ENCODE peak calls at places on chromosomes 3 and 15, in ten cellular contexts. Z is left ventricle myocardium inferior; F is choroid plexus epithelial cell; A is activated CD4-positive, alpha-beta T cell treated with anti-CD3 and anti-CD28 coated beads, Interleukin-2, amount 10 ng/mL, durations not matched to agents 24 days and 14 days; H is NCI-H1417; Y is CD8-positive, alpha-beta T cell; O is activated CD4-positive, CD25-positive, alpha-beta regulatory T cell; J is DMS153; V is psoas muscle; T is RWPE1. S is an unnamed sample.

GRCh38 chr15:101228313-101228712 is 23.5 kb downstream of the CHSY1 start:
- DNase-seq in T (no peak), J (no peak), A (no peak), F (no peak), V (no peak), H (no peak), Z (no peak), O (no peak), Y (no peak), S (no peak)

GRCh38 chr3:136263251-136263650 is 13.1 kb downstream of the PCCB start:
- DNase-seq in F (no peak), V (no peak), A (no peak), H (no peak), Y (no peak), J (no peak), T (no peak), Z (no peak), O (no peak), S (no peak)

GRCh38 chr3:117435481-117435880 is 725.9 kb downstream of the TUSC7 start:
- DNase-seq in O (no peak), J (no peak), Z (no peak), T (no peak), H (peak; percentile 11), A (no peak), V (no peak), F (no peak), Y (no peak), S (no peak)

GRCh38 chr15:69713726-69714559 is 261.3 kb downstream of the RPLP1 start:
- DNase-seq in V (no peak), A (peak; percentile 94), H (no peak), J (no peak), F (no peak), Z (no peak), T (no peak), O (peak; percentile 41), Y (peak; percentile 77), S (no peak)

GRCh38 chr3:133301731-133302130 is 98.1 kb upstream of the BFSP2 start:
- DNase-seq in A (no peak), H (no peak), T (no peak), J (no peak), O (no peak), V (no peak), Z (no peak), F (no peak), Y (no peak), S (no peak)

GRCh38 chr3:149493315-149494021 is 19.0 kb downstream of the TM4SF4 start:
- DNase-seq in Z (no peak), A (no peak), O (no peak), T (no peak), Y (no peak), J (no peak), H (no peak), F (no peak), V (no peak), S (no peak)

GRCh38 chr3:140292684-140293083 is 357.7 kb downstream of the CLSTN2 start:
- DNase-seq in T (peak; percentile 43), V (peak; percentile 78), Y (no peak), F (peak; percentile 13), A (no peak), H (no peak), J (peak; percentile 5), O (no peak), Z (peak; percentile 58), S (no peak)

GRCh38 chr3:44468572-44469520 is 8.6 kb downstream of the ZNF445 start:
- DNase-seq in J (no peak), V (no peak), F (peak; percentile 54), H (no peak), Z (no peak), Y (no peak), A (no peak), O (no peak), T (peak; percentile 19), S (no peak)

GRCh38 chr3:66991478-66991877 is 6.6 kb upstream of the KBTBD8 start:
- DNase-seq in F (peak; percentile 94), T (no peak), J (no peak), A (no peak), Z (no peak), Y (no peak), O (no peak), V (no peak), H (no peak), S (no peak)

GRCh38 chr3:175732053-175732452 is 872.9 kb downstream of the NAALADL2 start:
- DNase-seq in H (no peak), Y (no peak), Z (no peak), T (no peak), F (no peak), A (no peak), J (no peak), O (no peak), V (no peak), S (no peak)

GRCh38 chr3:13829311-13829710 is 50.6 kb downstream of the WNT7A start:
- DNase-seq in J (no peak), A (no peak), T (no peak), Z (no peak), O (no peak), F (no peak), Y (no peak), H (no peak), V (no peak), S (no peak)

GRCh38 chr3:72756900-72757299 is 91.3 kb downstream of the SHQ1 start:
- DNase-seq in J (no peak), A (peak; percentile 87), T (no peak), Z (no peak), F (no peak), H (no peak), Y (peak; percentile 50), O (peak; percentile 19), V (no peak), S (peak; percentile 95)

GRCh38 chr3:166889241-166889640 is 490.9 kb downstream of the ZBBX start:
- DNase-seq in H (no peak), Z (no peak), F (no peak), T (no peak), J (no peak), Y (no peak), O (no peak), V (no peak), A (no peak), S (no peak)

GRCh38 chr3:194871864-194872668 is 186.4 kb downstream of the FAM43A start:
- DNase-seq in Y (no peak), V (no peak), F (peak; percentile 18), J (no peak), T (peak; percentile 38), Z (no peak), O (no peak), A (no peak), H (no peak), S (no peak)

GRCh38 chr15:68990755-68991500 is 23.6 kb upstream of the NOX5 start:
- DNase-seq in O (no peak), A (no peak), Z (no peak), Y (no peak), V (no peak), F (no peak), T (no peak), H (no peak), J (no peak), S (no peak)

GRCh38 chr3:13688034-13688433 is 139.1 kb downstream of the FBLN2 start:
- DNase-seq in A (no peak), O (no peak), F (no peak), V (no peak), Y (no peak), J (no peak), H (no peak), T (no peak), Z (no peak), S (no peak)

GRCh38 chr15:63212050-63212973 is 22.9 kb downstream of the RAB8B start:
- DNase-seq in F (peak; percentile 74), A (no peak), J (no peak), Y (no peak), V (no peak), T (no peak), H (no peak), Z (no peak), O (no peak), S (no peak)

GRCh38 chr3:64838150-64838735 is 150.4 kb upstream of the ADAMTS9 start:
- DNase-seq in J (no peak), A (no peak), T (no peak), F (no peak), Y (no peak), V (no peak), H (no peak), O (no peak), Z (no peak), S (no peak)

GRCh38 chr15:68504721-68505090 is 72.7 kb upstream of the ITGA11 start:
- DNase-seq in A (no peak), Y (no peak), H (no peak), T (no peak), V (no peak), Z (no peak), F (peak; percentile 55), J (no peak), O (no peak), S (no peak)

GRCh38 chr15:63389902-63390301 is 8.3 kb upstream of the CA12 start:
- DNase-seq in Y (no peak), T (peak; percentile 50), Z (no peak), F (no peak), V (peak; percentile 25), O (no peak), H (peak; percentile 88), J (peak; percentile 91), A (no peak), S (no peak)

GRCh38 chr3:139491027-139491700 is 14.8 kb upstream of the RBP2 start:
- DNase-seq in V (no peak), Y (no peak), J (peak; percentile 94), Z (no peak), O (no peak), H (peak; percentile 73), T (no peak), A (no peak), F (no peak), S (no peak)

GRCh38 chr3:150528359-150528797 is 17.9 kb downstream of the SERP1 start:
- DNase-seq in Y (no peak), V (no peak), H (no peak), F (peak; percentile 78), A (no peak), Z (no peak), T (peak; percentile 30), J (no peak), O (no peak), S (no peak)

GRCh38 chr15:60392986-60393811 is 4.6 kb downstream of the ANXA2 start:
- DNase-seq in Y (no peak), J (peak; percentile 72), O (no peak), F (peak; percentile 98), H (no peak), T (peak; percentile 93), V (peak; percentile 65), Z (peak; percentile 31), A (no peak), S (no peak)

GRCh38 chr3:177960014-177960413 is 576.2 kb upstream of the KCNMB2 start:
- DNase-seq in J (no peak), Z (peak; percentile 18), O (no peak), V (no peak), Y (no peak), A (no peak), F (peak; percentile 77), T (no peak), H (no peak), S (no peak)

GRCh38 chr3:138594935-138595259 is 837 bp upstream of the CEP70 start:
- DNase-seq in A (no peak), H (no peak), O (no peak), F (no peak), V (no peak), Y (no peak), J (no peak), Z (no peak), T (no peak), S (no peak)

GRCh38 chr15:64127521-64128275 is 23.8 kb upstream of the SNX22 start:
- DNase-seq in J (no peak), V (no peak), H (no peak), F (no peak), T (no peak), Y (no peak), A (no peak), Z (no peak), O (no peak), S (no peak)

GRCh38 chr15:59347915-59348314 is 24.8 kb downstream of the MYO1E start:
- DNase-seq in Z (no peak), V (no peak), O (no peak), Y (no peak), A (no peak), T (no peak), F (no peak), J (no peak), H (no peak), S (no peak)

GRCh38 chr3:52820741-52821140 is 9.7 kb downstream of the ITIH4 start:
- DNase-seq in O (no peak), H (no peak), A (peak; percentile 73), Z (no peak), F (peak; percentile 53), V (no peak), T (no peak), J (no peak), Y (no peak), S (no peak)

S was measured in SIG-M5.